ENCODE peak calls at places on chromosomes 2 and 18, in seven cellular contexts. X is mesenchymal stem cell, P is IMR-90, A is mesendoderm, U is H1, M is H9, I is trophoblast cell. Q is an unnamed sample.

GRCh38 chr2:97966545-97967215 is 29.1 kb downstream of the TMEM131 start:
- DNase-seq in X (no peak), P (peak), A (no peak), U (no peak), M (no peak), I (peak), Q (no peak)

GRCh38 chr2:74536166-74536950 is 6.6 kb downstream of the HTRA2 start:
- DNase-seq in X (no peak), P (no peak), A (no peak), U (no peak), M (no peak), I (no peak), Q (no peak)

GRCh38 chr2:153163055-153163454 is 315.5 kb downstream of the RPRM start:
- DNase-seq in X (no peak), P (no peak), A (peak), U (no peak), M (peak), I (no peak), Q (peak)

GRCh38 chr2:240023792-240024191 is 1.4 kb downstream of the NDUFA10 start:
- DNase-seq in X (no peak), P (no peak), A (peak), U (no peak), M (no peak), I (no peak), Q (no peak)

GRCh38 chr18:4017479-4017878 is 437.6 kb downstream of the DLGAP1 start:
- DNase-seq in X (peak), P (peak), A (peak), U (no peak), M (peak), I (no peak), Q (no peak)

GRCh38 chr2:165864353-165864752 is 70.3 kb upstream of the GALNT3 start:
- DNase-seq in X (no peak), P (no peak), A (peak), U (no peak), M (no peak), I (no peak), Q (peak)

GRCh38 chr2:191566347-191566746 is 111.6 kb upstream of the NABP1 start:
- DNase-seq in X (peak), P (peak), A (peak), U (peak), M (peak), I (peak), Q (peak)

GRCh38 chr2:102355526-102356380 is at the start of gene IL18R1:
- DNase-seq in X (peak), P (peak), A (peak), U (peak), M (peak), I (peak), Q (peak)

GRCh38 chr2:119025762-119026351 is 83.9 kb downstream of the MARCO start:
- DNase-seq in X (no peak), P (no peak), A (no peak), U (peak), M (no peak), I (no peak), Q (no peak)

GRCh38 chr2:12486205-12487118 is 230.3 kb upstream of the TRIB2 start:
- DNase-seq in X (peak), P (peak), A (peak), U (no peak), M (no peak), I (no peak), Q (no peak)

GRCh38 chr2:188318161-188318749 is 26.6 kb downstream of the GULP1 start:
- DNase-seq in X (no peak), P (no peak), A (no peak), U (no peak), M (no peak), I (no peak), Q (no peak)

GRCh38 chr2:188324067-188324466 is 32.4 kb downstream of the GULP1 start:
- DNase-seq in X (peak), P (no peak), A (no peak), U (no peak), M (no peak), I (no peak), Q (no peak)

GRCh38 chr2:188322569-188323531 is 31.2 kb downstream of the GULP1 start:
- DNase-seq in X (peak), P (peak), A (no peak), U (no peak), M (no peak), I (no peak), Q (no peak)

GRCh38 chr2:188319845-188320244 is 28.2 kb downstream of the GULP1 start:
- DNase-seq in X (no peak), P (no peak), A (peak), U (no peak), M (no peak), I (no peak), Q (no peak)

GRCh38 chr2:188320861-188321260 is 29.2 kb downstream of the GULP1 start:
- DNase-seq in X (no peak), P (no peak), A (no peak), U (no peak), M (no peak), I (no peak), Q (no peak)
- H3K23ac ChIP-seq in X (no peak), P (no peak), A (no peak), U (no peak), M (no peak), I (no peak), Q (no peak)

GRCh38 chr2:180128861-180129260 is 121.8 kb upstream of the CWC22 start:
- DNase-seq in X (no peak), P (no peak), A (no peak), U (no peak), M (no peak), I (no peak), Q (no peak)

GRCh38 chr2:180125245-180125962 is 118.3 kb upstream of the CWC22 start:
- DNase-seq in X (peak), P (peak), A (peak), U (peak), M (peak), I (peak), Q (peak)

GRCh38 chr2:180124273-180124881 is 117.3 kb upstream of the CWC22 start:
- DNase-seq in X (peak), P (peak), A (peak), U (no peak), M (peak), I (peak), Q (peak)

GRCh38 chr2:180122874-180123273 is 115.8 kb upstream of the CWC22 start:
- DNase-seq in X (peak), P (peak), A (peak), U (no peak), M (no peak), I (no peak), Q (no peak)
- H3K23ac ChIP-seq in X (no peak), P (no peak), A (no peak), U (no peak), M (no peak), I (no peak), Q (no peak)

GRCh38 chr2:25951071-25951547 is 31.2 kb downstream of the KIF3C start:
- DNase-seq in X (peak), P (peak), A (peak), U (peak), M (peak), I (peak), Q (peak)

GRCh38 chr2:25954199-25954752 is 28.0 kb downstream of the KIF3C start:
- DNase-seq in X (no peak), P (no peak), A (peak), U (peak), M (peak), I (no peak), Q (no peak)

GRCh38 chr2:25957743-25958142 is 24.6 kb downstream of the KIF3C start:
- DNase-seq in X (no peak), P (no peak), A (no peak), U (no peak), M (no peak), I (no peak), Q (no peak)

GRCh38 chr2:25955869-25956535 is 26.3 kb downstream of the KIF3C start:
- DNase-seq in X (no peak), P (no peak), A (no peak), U (no peak), M (no peak), I (no peak), Q (no peak)

GRCh38 chr2:25955036-25955435 is 27.3 kb downstream of the KIF3C start:
- DNase-seq in X (no peak), P (peak), A (no peak), U (no peak), M (no peak), I (no peak), Q (no peak)
- H3K23ac ChIP-seq in X (no peak), P (no peak), A (no peak), U (no peak), M (no peak), I (no peak), Q (no peak)

GRCh38 chr18:67771271-67771670 is 254.8 kb upstream of the DSEL start:
- DNase-seq in X (peak), P (peak), A (no peak), U (no peak), M (no peak), I (no peak), Q (no peak)
- H3K23ac ChIP-seq in X (no peak), P (no peak), A (no peak), U (no peak), M (no peak), I (no peak), Q (no peak)

GRCh38 chr2:15986068-15986560 is 45.8 kb downstream of the MYCN start:
- DNase-seq in X (no peak), P (no peak), A (no peak), U (no peak), M (no peak), I (no peak), Q (no peak)

GRCh38 chr2:15986644-15987043 is 46.3 kb downstream of the MYCN start:
- DNase-seq in X (no peak), P (no peak), A (no peak), U (no peak), M (no peak), I (no peak), Q (no peak)

GRCh38 chr2:15983496-15983895 is 43.1 kb downstream of the MYCN start:
- DNase-seq in X (no peak), P (no peak), A (no peak), U (no peak), M (no peak), I (no peak), Q (no peak)

GRCh38 chr2:15985531-15985930 is 45.2 kb downstream of the MYCN start:
- DNase-seq in X (no peak), P (no peak), A (no peak), U (no peak), M (no peak), I (no peak), Q (no peak)

GRCh38 chr2:15984367-15985255 is 44.3 kb downstream of the MYCN start:
- DNase-seq in X (no peak), P (no peak), A (peak), U (peak), M (peak), I (no peak), Q (peak)
- H3K23ac ChIP-seq in X (no peak), P (no peak), A (no peak), U (no peak), M (no peak), I (no peak), Q (no peak)

GRCh38 chr2:217001740-217002139 is 141.9 kb upstream of the TNP1 start:
- DNase-seq in X (no peak), P (no peak), A (no peak), U (no peak), M (no peak), I (no peak), Q (no peak)
- H3K23ac ChIP-seq in X (no peak), P (no peak), A (no peak), U (no peak), M (no peak), I (no peak), Q (no peak)

DNA sequence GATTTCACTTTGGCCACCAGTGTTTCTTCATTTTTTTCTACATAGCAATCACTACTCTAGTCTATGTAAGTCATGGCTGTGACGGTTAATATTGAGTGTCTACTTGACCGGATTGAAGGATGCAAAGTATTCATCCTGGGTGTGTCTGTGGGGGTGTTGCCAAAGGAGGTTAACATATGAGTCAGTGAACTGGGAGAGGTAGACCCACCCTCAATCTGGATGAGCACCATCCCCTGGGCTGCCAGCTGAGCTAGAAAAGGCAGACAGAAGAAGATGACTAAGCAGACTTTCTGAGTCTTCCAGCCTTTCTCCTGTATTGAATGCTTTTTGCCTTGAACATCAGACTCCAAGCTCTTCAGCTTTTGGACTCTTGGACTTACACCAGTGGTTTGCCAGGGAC is 265.0 kb upstream of the SLC8A1 start:
- DNase-seq in X (no peak), P (peak), A (no peak), U (no peak), M (no peak), I (peak), Q (no peak)
- H3K23ac ChIP-seq in X (no peak), P (peak), A (no peak), U (no peak), M (no peak), I (no peak), Q (no peak)

GRCh38 chr2:236811062-236811656 is 241.5 kb downstream of the ACKR3 start:
- DNase-seq in X (no peak), P (no peak), A (no peak), U (no peak), M (no peak), I (no peak), Q (no peak)
- H3K23ac ChIP-seq in X (no peak), P (no peak), A (no peak), U (no peak), M (no peak), I (no peak), Q (no peak)